ENCODE peak calls at places on chromosomes 7 and 10, in nine cellular contexts. One of them, this sample, is unnamed.

GRCh38 chr7:94182721-94183120 is 178.6 kb upstream of the BET1 start:
- DNase-seq in activated CD4-positive, CD25-positive, alpha-beta regulatory T cell: no peak
- DNase-seq in naive thymus-derived CD8-positive, alpha-beta T cell: no peak
- DNase-seq in activated CD8-positive, alpha-beta memory T cell treated with anti-CD3 and anti-CD28 coated beads for 4 hours: no peak
- DNase-seq in HTR-8/SVneo: no peak
- DNase-seq in stimulated activated CD8-positive, alpha-beta memory T cell treated with anti-CD3 and anti-CD28 coated beads, Interleukin-15, amount 100 ng/mL, for 24 hours: no peak
- DNase-seq in GM13976: no peak
- DNase-seq in endodermal cell: no peak
- DNase-seq in cardiac muscle cell: peak; percentile 28
- DNase-seq in this sample: no peak

GRCh38 chr7:35619863-35620262 is 75.1 kb downstream of the HERPUD2 start:
- DNase-seq in activated CD4-positive, CD25-positive, alpha-beta regulatory T cell: no peak
- DNase-seq in naive thymus-derived CD8-positive, alpha-beta T cell: no peak
- DNase-seq in activated CD8-positive, alpha-beta memory T cell treated with anti-CD3 and anti-CD28 coated beads for 4 hours: no peak
- DNase-seq in HTR-8/SVneo: no peak
- DNase-seq in stimulated activated CD8-positive, alpha-beta memory T cell treated with anti-CD3 and anti-CD28 coated beads, Interleukin-15, amount 100 ng/mL, for 24 hours: no peak
- DNase-seq in GM13976: no peak
- DNase-seq in endodermal cell: no peak
- DNase-seq in cardiac muscle cell: no peak
- DNase-seq in this sample: no peak

GRCh38 chr7:70360557-70360956 is 762.3 kb downstream of the AUTS2 start:
- DNase-seq in activated CD4-positive, CD25-positive, alpha-beta regulatory T cell: no peak
- DNase-seq in naive thymus-derived CD8-positive, alpha-beta T cell: no peak
- DNase-seq in activated CD8-positive, alpha-beta memory T cell treated with anti-CD3 and anti-CD28 coated beads for 4 hours: no peak
- DNase-seq in HTR-8/SVneo: no peak
- DNase-seq in stimulated activated CD8-positive, alpha-beta memory T cell treated with anti-CD3 and anti-CD28 coated beads, Interleukin-15, amount 100 ng/mL, for 24 hours: no peak
- DNase-seq in GM13976: no peak
- DNase-seq in endodermal cell: no peak
- DNase-seq in cardiac muscle cell: no peak
- DNase-seq in this sample: no peak

GRCh38 chr7:87886875-87887274 is 10.6 kb downstream of the DBF4 start:
- DNase-seq in activated CD4-positive, CD25-positive, alpha-beta regulatory T cell: no peak
- DNase-seq in naive thymus-derived CD8-positive, alpha-beta T cell: peak; percentile 48
- DNase-seq in activated CD8-positive, alpha-beta memory T cell treated with anti-CD3 and anti-CD28 coated beads for 4 hours: no peak
- DNase-seq in HTR-8/SVneo: no peak
- DNase-seq in stimulated activated CD8-positive, alpha-beta memory T cell treated with anti-CD3 and anti-CD28 coated beads, Interleukin-15, amount 100 ng/mL, for 24 hours: no peak
- DNase-seq in GM13976: no peak
- DNase-seq in endodermal cell: no peak
- DNase-seq in cardiac muscle cell: peak; percentile 64
- DNase-seq in this sample: peak; percentile 10

GRCh38 chr7:129295015-129295423 is 70.2 kb downstream of the AHCYL2 start:
- DNase-seq in activated CD4-positive, CD25-positive, alpha-beta regulatory T cell: no peak
- DNase-seq in naive thymus-derived CD8-positive, alpha-beta T cell: no peak
- DNase-seq in activated CD8-positive, alpha-beta memory T cell treated with anti-CD3 and anti-CD28 coated beads for 4 hours: no peak
- DNase-seq in HTR-8/SVneo: no peak
- DNase-seq in stimulated activated CD8-positive, alpha-beta memory T cell treated with anti-CD3 and anti-CD28 coated beads, Interleukin-15, amount 100 ng/mL, for 24 hours: no peak
- DNase-seq in GM13976: no peak
- DNase-seq in endodermal cell: no peak
- DNase-seq in cardiac muscle cell: peak; percentile 75
- DNase-seq in this sample: no peak

GRCh38 chr10:23047201-23048050 is 48.0 kb upstream of the MSRB2 start:
- DNase-seq in activated CD4-positive, CD25-positive, alpha-beta regulatory T cell: no peak
- DNase-seq in naive thymus-derived CD8-positive, alpha-beta T cell: no peak
- DNase-seq in activated CD8-positive, alpha-beta memory T cell treated with anti-CD3 and anti-CD28 coated beads for 4 hours: no peak
- DNase-seq in HTR-8/SVneo: no peak
- DNase-seq in stimulated activated CD8-positive, alpha-beta memory T cell treated with anti-CD3 and anti-CD28 coated beads, Interleukin-15, amount 100 ng/mL, for 24 hours: no peak
- DNase-seq in GM13976: no peak
- DNase-seq in endodermal cell: no peak
- DNase-seq in cardiac muscle cell: peak; percentile 11
- DNase-seq in this sample: no peak

GRCh38 chr10:77226871-77227557 is 410.6 kb downstream of the KCNMA1 start:
- DNase-seq in activated CD4-positive, CD25-positive, alpha-beta regulatory T cell: no peak
- DNase-seq in naive thymus-derived CD8-positive, alpha-beta T cell: no peak
- DNase-seq in activated CD8-positive, alpha-beta memory T cell treated with anti-CD3 and anti-CD28 coated beads for 4 hours: no peak
- DNase-seq in HTR-8/SVneo: no peak
- DNase-seq in stimulated activated CD8-positive, alpha-beta memory T cell treated with anti-CD3 and anti-CD28 coated beads, Interleukin-15, amount 100 ng/mL, for 24 hours: no peak
- DNase-seq in GM13976: no peak
- DNase-seq in endodermal cell: no peak
- DNase-seq in cardiac muscle cell: no peak
- DNase-seq in this sample: no peak

GRCh38 chr7:80967536-80968297 is 48.9 kb upstream of the SEMA3C start:
- DNase-seq in activated CD4-positive, CD25-positive, alpha-beta regulatory T cell: no peak
- DNase-seq in naive thymus-derived CD8-positive, alpha-beta T cell: no peak
- DNase-seq in activated CD8-positive, alpha-beta memory T cell treated with anti-CD3 and anti-CD28 coated beads for 4 hours: no peak
- DNase-seq in HTR-8/SVneo: no peak
- DNase-seq in stimulated activated CD8-positive, alpha-beta memory T cell treated with anti-CD3 and anti-CD28 coated beads, Interleukin-15, amount 100 ng/mL, for 24 hours: no peak
- DNase-seq in GM13976: no peak
- DNase-seq in endodermal cell: no peak
- DNase-seq in cardiac muscle cell: no peak
- DNase-seq in this sample: no peak

GRCh38 chr7:5692112-5692844 is 89.2 kb downstream of the RNF216 start:
- DNase-seq in activated CD4-positive, CD25-positive, alpha-beta regulatory T cell: no peak
- DNase-seq in naive thymus-derived CD8-positive, alpha-beta T cell: no peak
- DNase-seq in activated CD8-positive, alpha-beta memory T cell treated with anti-CD3 and anti-CD28 coated beads for 4 hours: no peak
- DNase-seq in HTR-8/SVneo: peak; percentile 63
- DNase-seq in stimulated activated CD8-positive, alpha-beta memory T cell treated with anti-CD3 and anti-CD28 coated beads, Interleukin-15, amount 100 ng/mL, for 24 hours: no peak
- DNase-seq in GM13976: no peak
- DNase-seq in endodermal cell: no peak
- DNase-seq in cardiac muscle cell: peak; percentile 97
- DNase-seq in this sample: no peak

GRCh38 chr7:152872061-152872744 is 112.7 kb downstream of the ACTR3B start:
- DNase-seq in activated CD4-positive, CD25-positive, alpha-beta regulatory T cell: no peak
- DNase-seq in naive thymus-derived CD8-positive, alpha-beta T cell: no peak
- DNase-seq in activated CD8-positive, alpha-beta memory T cell treated with anti-CD3 and anti-CD28 coated beads for 4 hours: no peak
- DNase-seq in HTR-8/SVneo: no peak
- DNase-seq in stimulated activated CD8-positive, alpha-beta memory T cell treated with anti-CD3 and anti-CD28 coated beads, Interleukin-15, amount 100 ng/mL, for 24 hours: no peak
- DNase-seq in GM13976: no peak
- DNase-seq in endodermal cell: peak; percentile 43
- DNase-seq in cardiac muscle cell: no peak
- DNase-seq in this sample: no peak

GRCh38 chr7:116236020-116236630 is 25.8 kb downstream of the TES start:
- DNase-seq in activated CD4-positive, CD25-positive, alpha-beta regulatory T cell: peak; percentile 30
- DNase-seq in naive thymus-derived CD8-positive, alpha-beta T cell: peak; percentile 58
- DNase-seq in activated CD8-positive, alpha-beta memory T cell treated with anti-CD3 and anti-CD28 coated beads for 4 hours: peak; percentile 22
- DNase-seq in HTR-8/SVneo: no peak
- DNase-seq in stimulated activated CD8-positive, alpha-beta memory T cell treated with anti-CD3 and anti-CD28 coated beads, Interleukin-15, amount 100 ng/mL, for 24 hours: no peak
- DNase-seq in GM13976: peak; percentile 25
- DNase-seq in endodermal cell: no peak
- DNase-seq in cardiac muscle cell: peak; percentile 72
- DNase-seq in this sample: no peak

GRCh38 chr7:112788778-112789343 is 1.3 kb downstream of the TMEM168 start:
- DNase-seq in activated CD4-positive, CD25-positive, alpha-beta regulatory T cell: no peak
- DNase-seq in naive thymus-derived CD8-positive, alpha-beta T cell: no peak
- DNase-seq in activated CD8-positive, alpha-beta memory T cell treated with anti-CD3 and anti-CD28 coated beads for 4 hours: no peak
- DNase-seq in HTR-8/SVneo: no peak
- DNase-seq in stimulated activated CD8-positive, alpha-beta memory T cell treated with anti-CD3 and anti-CD28 coated beads, Interleukin-15, amount 100 ng/mL, for 24 hours: no peak
- DNase-seq in GM13976: no peak
- DNase-seq in endodermal cell: no peak
- DNase-seq in cardiac muscle cell: no peak
- DNase-seq in this sample: no peak

GRCh38 chr7:130732980-130733865 is 784 bp downstream of the KLF14 start:
- DNase-seq in activated CD4-positive, CD25-positive, alpha-beta regulatory T cell: peak; percentile 6
- DNase-seq in naive thymus-derived CD8-positive, alpha-beta T cell: peak; percentile 3
- DNase-seq in activated CD8-positive, alpha-beta memory T cell treated with anti-CD3 and anti-CD28 coated beads for 4 hours: no peak
- DNase-seq in HTR-8/SVneo: peak; percentile 11
- DNase-seq in stimulated activated CD8-positive, alpha-beta memory T cell treated with anti-CD3 and anti-CD28 coated beads, Interleukin-15, amount 100 ng/mL, for 24 hours: no peak
- DNase-seq in GM13976: no peak
- DNase-seq in endodermal cell: peak; percentile 79
- DNase-seq in cardiac muscle cell: no peak
- DNase-seq in this sample: peak; percentile 22

GRCh38 chr10:132802694-132803320 is 16.9 kb upstream of the NKX6-2 start:
- DNase-seq in activated CD4-positive, CD25-positive, alpha-beta regulatory T cell: no peak
- DNase-seq in naive thymus-derived CD8-positive, alpha-beta T cell: no peak
- DNase-seq in activated CD8-positive, alpha-beta memory T cell treated with anti-CD3 and anti-CD28 coated beads for 4 hours: no peak
- DNase-seq in HTR-8/SVneo: no peak
- DNase-seq in stimulated activated CD8-positive, alpha-beta memory T cell treated with anti-CD3 and anti-CD28 coated beads, Interleukin-15, amount 100 ng/mL, for 24 hours: no peak
- DNase-seq in GM13976: no peak
- DNase-seq in endodermal cell: peak; percentile 69
- DNase-seq in cardiac muscle cell: no peak
- DNase-seq in this sample: no peak

GRCh38 chr10:96678725-96679124 is 41.6 kb downstream of the PIK3AP1 start:
- DNase-seq in activated CD4-positive, CD25-positive, alpha-beta regulatory T cell: no peak
- DNase-seq in naive thymus-derived CD8-positive, alpha-beta T cell: no peak
- DNase-seq in activated CD8-positive, alpha-beta memory T cell treated with anti-CD3 and anti-CD28 coated beads for 4 hours: no peak
- DNase-seq in HTR-8/SVneo: no peak
- DNase-seq in stimulated activated CD8-positive, alpha-beta memory T cell treated with anti-CD3 and anti-CD28 coated beads, Interleukin-15, amount 100 ng/mL, for 24 hours: no peak
- DNase-seq in GM13976: no peak
- DNase-seq in endodermal cell: no peak
- DNase-seq in cardiac muscle cell: no peak
- DNase-seq in this sample: no peak

GRCh38 chr7:22377690-22378089 is 20.7 kb upstream of the RAPGEF5 start:
- DNase-seq in activated CD4-positive, CD25-positive, alpha-beta regulatory T cell: no peak
- DNase-seq in naive thymus-derived CD8-positive, alpha-beta T cell: no peak
- DNase-seq in activated CD8-positive, alpha-beta memory T cell treated with anti-CD3 and anti-CD28 coated beads for 4 hours: no peak
- DNase-seq in HTR-8/SVneo: no peak
- DNase-seq in stimulated activated CD8-positive, alpha-beta memory T cell treated with anti-CD3 and anti-CD28 coated beads, Interleukin-15, amount 100 ng/mL, for 24 hours: no peak
- DNase-seq in GM13976: no peak
- DNase-seq in endodermal cell: no peak
- DNase-seq in cardiac muscle cell: no peak
- DNase-seq in this sample: no peak

GRCh38 chr10:124183617-124184016 is 90.2 kb upstream of the CHST15 start:
- DNase-seq in activated CD4-positive, CD25-positive, alpha-beta regulatory T cell: no peak
- DNase-seq in naive thymus-derived CD8-positive, alpha-beta T cell: no peak
- DNase-seq in activated CD8-positive, alpha-beta memory T cell treated with anti-CD3 and anti-CD28 coated beads for 4 hours: no peak
- DNase-seq in HTR-8/SVneo: no peak
- DNase-seq in stimulated activated CD8-positive, alpha-beta memory T cell treated with anti-CD3 and anti-CD28 coated beads, Interleukin-15, amount 100 ng/mL, for 24 hours: no peak
- DNase-seq in GM13976: no peak
- DNase-seq in endodermal cell: no peak
- DNase-seq in cardiac muscle cell: no peak
- DNase-seq in this sample: no peak

This sample was measured in NCI-H774.